ENCODE peak calls at places on chromosomes 5 and 9, in nine cellular contexts. K, M, P, C, Q, Z, U, I and X are unnamed samples.

GRCh38 chr5:129345213-129345925 is 114.7 kb upstream of the ADAMTS19 start:
- DNase-seq in K (peak), M (no peak), P (no peak), C (no peak), Q (no peak), Z (no peak), U (no peak), I (no peak), X (no peak)

GRCh38 chr9:114017741-114018715 is 60.1 kb downstream of the AMBP start:
- DNase-seq in K (no peak), M (no peak), P (no peak), C (no peak), Q (no peak), Z (no peak), U (no peak), I (no peak), X (no peak)

GRCh38 chr5:138482645-138483044 is 17.4 kb downstream of the EGR1 start:
- DNase-seq in K (no peak), M (no peak), P (no peak), C (no peak), Q (no peak), Z (no peak), U (no peak), I (no peak), X (no peak)

GRCh38 chr9:84070590-84070989 is 90.0 kb downstream of the RMI1 start:
- DNase-seq in K (no peak), M (no peak), P (no peak), C (no peak), Q (no peak), Z (no peak), U (no peak), I (no peak), X (no peak)

GRCh38 chr9:99416007-99416406 is 193.9 kb downstream of the SEC61B start:
- DNase-seq in K (peak), M (no peak), P (no peak), C (no peak), Q (no peak), Z (no peak), U (no peak), I (no peak), X (no peak)

GRCh38 chr5:67020231-67020630 is 176.4 kb downstream of the CD180 start:
- DNase-seq in K (no peak), M (no peak), P (no peak), C (no peak), Q (no peak), Z (no peak), U (no peak), I (no peak), X (no peak)

GRCh38 chr5:35146386-35146785 is 83.9 kb downstream of the PRLR start:
- DNase-seq in K (no peak), M (no peak), P (no peak), C (no peak), Q (no peak), Z (no peak), U (no peak), I (no peak), X (no peak)

GRCh38 chr5:110161162-110161561 is 471.4 kb downstream of the MAN2A1 start:
- DNase-seq in K (no peak), M (no peak), P (no peak), C (no peak), Q (no peak), Z (no peak), U (no peak), I (no peak), X (no peak)

GRCh38 chr5:58246521-58246944 is 213.4 kb downstream of the PLK2 start:
- DNase-seq in K (no peak), M (no peak), P (no peak), C (no peak), Q (no peak), Z (no peak), U (no peak), I (no peak), X (no peak)

GRCh38 chr5:108437425-108437824 is 55.5 kb upstream of the FBXL17 start:
- DNase-seq in K (no peak), M (no peak), P (no peak), C (no peak), Q (no peak), Z (no peak), U (no peak), I (no peak), X (no peak)

GRCh38 chr5:1278656-1279442 is 16.0 kb downstream of the TERT start:
- DNase-seq in K (no peak), M (no peak), P (no peak), C (no peak), Q (no peak), Z (no peak), U (no peak), I (no peak), X (no peak)

GRCh38 chr5:84764227-84764626 is 379.5 kb upstream of the EDIL3 start:
- DNase-seq in K (no peak), M (no peak), P (no peak), C (no peak), Q (no peak), Z (no peak), U (no peak), I (no peak), X (no peak)

GRCh38 chr5:54616031-54616430 is 98.5 kb downstream of the SNX18 start:
- DNase-seq in K (peak), M (no peak), P (no peak), C (peak), Q (no peak), Z (no peak), U (peak), I (no peak), X (no peak)

GRCh38 chr5:76294573-76294972 is 108.5 kb upstream of the IQGAP2 start:
- DNase-seq in K (no peak), M (no peak), P (no peak), C (peak), Q (no peak), Z (no peak), U (no peak), I (no peak), X (no peak)

GRCh38 chr5:36880761-36881160 is 4.2 kb downstream of the NIPBL start:
- DNase-seq in K (peak), M (no peak), P (no peak), C (no peak), Q (no peak), Z (no peak), U (no peak), I (no peak), X (no peak)

GRCh38 chr5:137336565-137337120 is 162.5 kb downstream of the SPOCK1 start:
- DNase-seq in K (no peak), M (no peak), P (no peak), C (no peak), Q (no peak), Z (no peak), U (no peak), I (no peak), X (no peak)

GRCh38 chr9:118630079-118630478 is 739.2 kb downstream of the BRINP1 start:
- DNase-seq in K (no peak), M (no peak), P (no peak), C (no peak), Q (no peak), Z (no peak), U (no peak), I (no peak), X (no peak)

GRCh38 chr9:137231313-137232039 is 775 bp downstream of the SLC34A3 start:
- DNase-seq in K (no peak), M (no peak), P (no peak), C (no peak), Q (no peak), Z (no peak), U (no peak), I (no peak), X (no peak)

GRCh38 chr5:88889165-88890069 is 6.4 kb upstream of the MEF2C start:
- DNase-seq in K (peak), M (no peak), P (no peak), C (peak), Q (no peak), Z (peak), U (no peak), I (peak), X (peak)

GRCh38 chr9:38334234-38334633 is 58.3 kb upstream of the ALDH1B1 start:
- DNase-seq in K (no peak), M (no peak), P (no peak), C (no peak), Q (no peak), Z (no peak), U (peak), I (no peak), X (no peak)

GRCh38 chr5:138853132-138853531 is 22.0 kb downstream of the LRRTM2 start:
- DNase-seq in K (no peak), M (no peak), P (no peak), C (no peak), Q (no peak), Z (no peak), U (no peak), I (no peak), X (no peak)

GRCh38 chr9:76701441-76702031 is 62.7 kb upstream of the PCA3 start:
- DNase-seq in K (no peak), M (no peak), P (no peak), C (no peak), Q (no peak), Z (no peak), U (no peak), I (no peak), X (no peak)

GRCh38 chr9:17131494-17131893 is 3.3 kb upstream of the CNTLN start:
- DNase-seq in K (no peak), M (no peak), P (no peak), C (no peak), Q (no peak), Z (no peak), U (no peak), I (no peak), X (no peak)

GRCh38 chr5:94992325-94992724 is 292.6 kb downstream of the MCTP1 start:
- DNase-seq in K (no peak), M (no peak), P (no peak), C (no peak), Q (no peak), Z (no peak), U (no peak), I (no peak), X (no peak)

GRCh38 chr9:134826336-134827246 is 54.0 kb upstream of the FCN2 start:
- DNase-seq in K (no peak), M (no peak), P (no peak), C (no peak), Q (no peak), Z (no peak), U (no peak), I (no peak), X (no peak)